ENCODE peak calls at places on chromosome 12, in six cellular contexts. L is cardiac muscle cell, D is NCI-H2029, I is hippocampal formation, B is NCI-H524 treated with DMSO at 0.1 percent for 48 hours, Y is GDM1. M is an unnamed sample.

GRCh38 chr12:58915634-58916033 is 4.7 kb downstream of the LRIG3 start:
- DNase-seq in B (no peak), I (no peak), Y (no peak), D (peak), L (peak), M (no peak)

GRCh38 chr12:22037952-22038351 is 8.1 kb upstream of the CMAS start:
- DNase-seq in D (no peak), B (no peak), I (no peak), L (no peak), Y (no peak), M (no peak)

GRCh38 chr12:52527121-52527800 is 7.1 kb upstream of the KRT5 start:
- DNase-seq in I (no peak), Y (no peak), D (no peak), B (no peak), L (no peak), M (no peak)

GRCh38 chr12:123891516-123892179 is 81.0 kb downstream of the CCDC92 start:
- DNase-seq in D (no peak), I (no peak), L (no peak), Y (no peak), B (no peak), M (no peak)

GRCh38 chr12:28568083-28568482 is 377.8 kb downstream of the CCDC91 start:
- DNase-seq in L (no peak), B (no peak), Y (no peak), D (no peak), I (no peak), M (no peak)

GRCh38 chr12:39380090-39380489 is 62.8 kb downstream of the KIF21A start:
- DNase-seq in L (no peak), D (no peak), Y (no peak), I (no peak), B (no peak), M (no peak)

GRCh38 chr12:57051011-57051410 is 1.1 kb upstream of the MYO1A start:
- DNase-seq in B (no peak), I (no peak), Y (no peak), L (no peak), D (no peak), M (no peak)

GRCh38 chr12:128088926-128089325 is 178.0 kb upstream of the TMEM132C start:
- DNase-seq in D (no peak), B (no peak), L (no peak), Y (no peak), I (no peak), M (no peak)

GRCh38 chr12:110637869-110638441 is 24.0 kb downstream of the TCTN1 start:
- DNase-seq in B (no peak), D (no peak), Y (no peak), I (no peak), L (no peak), M (no peak)

GRCh38 chr12:5965950-5966383 is 20.9 kb upstream of the ANO2 start:
- DNase-seq in I (peak), D (peak), Y (peak), B (no peak), L (peak), M (no peak)

GRCh38 chr12:123089631-123090353 is 61.1 kb downstream of the PITPNM2 start:
- DNase-seq in B (no peak), I (no peak), L (no peak), D (no peak), Y (peak), M (no peak)

GRCh38 chr12:29396774-29397173 is 15.8 kb upstream of the ERGIC2 start:
- DNase-seq in D (no peak), Y (no peak), B (no peak), L (no peak), I (no peak), M (no peak)

GRCh38 chr12:92434607-92435025 is 268.2 kb upstream of the PLEKHG7 start:
- DNase-seq in I (no peak), Y (no peak), L (no peak), D (no peak), B (no peak), M (no peak)

GRCh38 chr12:82473111-82473754 is 114.9 kb downstream of the METTL25 start:
- DNase-seq in Y (no peak), I (no peak), B (no peak), D (no peak), L (no peak), M (no peak)

GRCh38 chr12:85016423-85016822 is 19.7 kb downstream of the TSPAN19 start:
- DNase-seq in L (no peak), I (no peak), Y (no peak), B (no peak), D (no peak), M (no peak)

GRCh38 chr12:107400686-107401447 is 284.7 kb upstream of the PWP1 start:
- DNase-seq in D (no peak), I (no peak), Y (no peak), B (peak), L (no peak), M (no peak)

GRCh38 chr12:51846209-51846779 is 2.2 kb downstream of the FIGNL2 start:
- DNase-seq in I (no peak), L (no peak), D (no peak), Y (no peak), B (no peak), M (no peak)

GRCh38 chr12:106188249-106188648 is 49.5 kb upstream of the NUAK1 start:
- DNase-seq in D (no peak), I (no peak), B (no peak), L (no peak), Y (no peak), M (no peak)

M was measured in NCI-H526.